ENCODE peak calls at places on chromosome 19, in four cellular contexts. I is ovary, X is suprapubic skin, R is tibial nerve. M is an unnamed sample. For H3K4me1, the result is how much of the 10 kb centered on the place peaks cover.

GRCh38 chr19:58492265-58492664 is 16.1 kb downstream of the ZNF446 start:
- DNase-seq in I (no peak), X (no peak), R (no peak), M (no peak)

GRCh38 chr19:7904074-7905020 is 670 bp downstream of the MAP2K7 start:
- DNase-seq in I (peak), X (peak), R (no peak), M (peak)

GRCh38 chr19:52923782-52924593 is 760 bp upstream of the ZNF888 start:
- DNase-seq in I (no peak), X (peak), R (peak), M (peak)

GRCh38 chr19:8575467-8575997 is 1.7 kb downstream of the MYO1F start:
- DNase-seq in I (no peak), X (no peak), R (no peak), M (peak)

GRCh38 chr19:13103585-13103923 is 896 bp upstream of the LYL1 start:
- DNase-seq in I (no peak), X (no peak), R (no peak), M (no peak)

GRCh38 chr19:5141278-5141925 is 172.5 kb downstream of the KDM4B start:
- DNase-seq in I (no peak), X (no peak), R (no peak), M (no peak)

GRCh38 chr19:21848706-21849105 is 12.7 kb upstream of the ZNF43 start:
- DNase-seq in I (no peak), X (no peak), R (no peak), M (no peak)

GRCh38 chr19:12701596-12702282 is 5.3 kb upstream of the FBXW9 start:
- DNase-seq in I (no peak), X (peak), R (no peak), M (no peak)

GRCh38 chr19:7917292-7918061 is 2.7 kb upstream of the SNAPC2 start:
- DNase-seq in I (peak), X (no peak), R (no peak), M (peak)

GRCh38 chr19:33476151-33476707 is 45.4 kb downstream of the PEPD start:
- DNase-seq in I (peak), X (no peak), R (no peak), M (no peak)

GRCh38 chr19:35592226-35592625 is 6.3 kb downstream of the PMIS2 start:
- DNase-seq in I (no peak), X (no peak), R (no peak), M (no peak)

GRCh38 chr19:43704002-43704705 is 11.7 kb upstream of the IRGC start:
- DNase-seq in I (no peak), X (no peak), R (no peak), M (peak)

GRCh38 chr19:45355402-45355801 is 14.9 kb downstream of the KLC3 start:
- DNase-seq in I (no peak), X (no peak), R (no peak), M (no peak)

GRCh38 chr19:45355910-45356309 is 14.5 kb downstream of the ERCC2 start:
- DNase-seq in I (no peak), X (no peak), R (no peak), M (no peak)

GRCh38 chr19:45356760-45357444 is 13.5 kb downstream of the ERCC2 start:
- DNase-seq in I (no peak), X (no peak), R (no peak), M (no peak)

GRCh38 chr19:45358213-45358792 is 12.1 kb downstream of the ERCC2 start:
- DNase-seq in I (no peak), X (no peak), R (no peak), M (no peak)

DNA sequence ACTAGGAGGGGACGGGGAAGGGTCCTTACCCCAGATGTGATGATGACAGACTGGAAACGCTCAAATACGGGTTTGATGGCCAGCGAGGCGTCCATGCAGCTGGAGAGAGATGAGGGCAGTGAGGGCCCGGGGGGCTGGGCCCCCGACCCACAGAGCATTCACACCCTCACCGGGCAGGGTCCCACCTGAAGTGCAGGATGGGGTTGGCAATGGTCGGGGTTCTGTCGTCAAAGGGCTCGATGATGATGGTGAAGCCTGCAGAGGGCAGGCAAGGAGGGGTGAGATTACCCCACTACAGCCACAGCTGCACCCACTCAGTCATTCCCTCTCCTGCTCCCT is 13.0 kb downstream of the ERCC2 start:
- DNase-seq in I (no peak), X (no peak), R (no peak), M (no peak)
- H3K4me3 ChIP-seq in I (no peak), X (no peak), R (no peak), M (no peak)

GRCh38 chr19:47093841-47094240 is 19.7 kb downstream of the ZC3H4 start:
- DNase-seq in I (no peak), X (no peak), R (no peak), M (no peak)

GRCh38 chr19:47094557-47095517 is 18.7 kb downstream of the ZC3H4 start:
- DNase-seq in I (no peak), X (no peak), R (no peak), M (peak)

GRCh38 chr19:47097396-47098217 is 16.0 kb downstream of the ZC3H4 start:
- DNase-seq in I (no peak), X (peak), R (peak), M (peak)

GRCh38 chr19:47096721-47097120 is 16.9 kb downstream of the ZC3H4 start:
- DNase-seq in I (no peak), X (no peak), R (no peak), M (peak)

GRCh38 chr19:47095707-47096704 is 17.6 kb downstream of the ZC3H4 start:
- DNase-seq in I (no peak), X (peak), R (no peak), M (peak)
- TF ChIP-seq EP300 in I (no peak), X (no peak), R (peak), M (peak)

GRCh38 chr19:18264428-18264827 is 9.8 kb downstream of the IQCN start:
- DNase-seq in I (peak), X (no peak), R (no peak), M (no peak)
- H3K4me1 ChIP-seq in I (under half), X (under half), R (under half), M (under half)

GRCh38 chr19:2976609-2977000 is 759 bp upstream of the TLE6 start:
- DNase-seq in I (no peak), X (no peak), R (no peak), M (no peak)
- H3K4me3 ChIP-seq in I (peak), X (peak), R (peak), M (peak)

GRCh38 chr19:41869374-41869955 is 7.6 kb upstream of the CD79A start:
- DNase-seq in I (no peak), X (no peak), R (no peak), M (no peak)
- TF ChIP-seq EP300 in I (no peak), X (no peak), R (no peak), M (no peak)

DNA sequence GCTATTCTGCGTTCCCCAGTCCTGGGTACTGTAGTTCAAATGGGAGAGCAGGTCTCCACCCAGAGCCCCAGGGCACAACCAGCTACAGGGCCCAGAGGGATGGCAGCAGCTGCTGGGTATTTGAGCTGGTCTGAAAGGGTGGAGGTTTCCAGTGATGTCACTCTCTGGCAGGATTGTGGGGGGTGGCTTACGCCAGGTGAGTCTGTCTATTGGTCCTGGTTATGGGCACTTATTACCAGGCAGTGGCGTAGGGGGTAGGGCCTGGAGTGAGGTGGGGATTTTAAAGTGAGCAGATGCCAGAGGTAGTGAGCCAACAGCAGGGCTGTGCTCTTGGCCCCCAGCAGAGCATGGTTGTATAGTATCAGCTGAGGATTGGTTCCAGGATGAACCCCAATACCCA is 6.2 kb downstream of the RPS19 start:
- DNase-seq in I (no peak), X (peak), R (no peak), M (no peak)
- H3K4me1 ChIP-seq in I (under half), X (half or more), R (half or more), M (half or more)

DNA sequence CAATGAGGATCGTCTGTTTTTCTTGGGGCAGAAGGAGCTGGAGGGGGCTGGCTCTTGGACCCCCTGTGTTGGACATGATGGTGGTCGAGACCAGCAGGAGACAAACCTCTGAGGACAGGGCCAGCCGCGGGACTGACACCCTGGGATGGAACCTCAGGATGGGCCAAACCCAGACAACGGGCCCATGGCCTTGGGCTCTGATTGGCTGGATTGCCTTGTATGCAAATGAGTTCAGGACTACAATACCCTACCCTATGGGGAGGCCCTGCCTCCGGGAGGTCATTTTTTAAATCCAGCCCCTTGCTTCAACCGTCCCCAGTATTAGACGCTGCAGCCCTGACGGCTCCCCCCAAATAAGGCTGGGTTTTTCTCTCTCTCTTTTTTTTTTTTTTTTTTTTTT is 22.0 kb downstream of the SLC5A5 start:
- DNase-seq in I (no peak), X (no peak), R (no peak), M (no peak)
- H3K4me3 ChIP-seq in I (no peak), X (no peak), R (no peak), M (no peak)

GRCh38 chr19:1905071-1905862 is at the start of the genes ADAT3 and SCAMP4:
- DNase-seq in I (peak), X (peak), R (peak), M (peak)
- TF ChIP-seq EP300 in I (no peak), X (no peak), R (peak), M (no peak)

DNA sequence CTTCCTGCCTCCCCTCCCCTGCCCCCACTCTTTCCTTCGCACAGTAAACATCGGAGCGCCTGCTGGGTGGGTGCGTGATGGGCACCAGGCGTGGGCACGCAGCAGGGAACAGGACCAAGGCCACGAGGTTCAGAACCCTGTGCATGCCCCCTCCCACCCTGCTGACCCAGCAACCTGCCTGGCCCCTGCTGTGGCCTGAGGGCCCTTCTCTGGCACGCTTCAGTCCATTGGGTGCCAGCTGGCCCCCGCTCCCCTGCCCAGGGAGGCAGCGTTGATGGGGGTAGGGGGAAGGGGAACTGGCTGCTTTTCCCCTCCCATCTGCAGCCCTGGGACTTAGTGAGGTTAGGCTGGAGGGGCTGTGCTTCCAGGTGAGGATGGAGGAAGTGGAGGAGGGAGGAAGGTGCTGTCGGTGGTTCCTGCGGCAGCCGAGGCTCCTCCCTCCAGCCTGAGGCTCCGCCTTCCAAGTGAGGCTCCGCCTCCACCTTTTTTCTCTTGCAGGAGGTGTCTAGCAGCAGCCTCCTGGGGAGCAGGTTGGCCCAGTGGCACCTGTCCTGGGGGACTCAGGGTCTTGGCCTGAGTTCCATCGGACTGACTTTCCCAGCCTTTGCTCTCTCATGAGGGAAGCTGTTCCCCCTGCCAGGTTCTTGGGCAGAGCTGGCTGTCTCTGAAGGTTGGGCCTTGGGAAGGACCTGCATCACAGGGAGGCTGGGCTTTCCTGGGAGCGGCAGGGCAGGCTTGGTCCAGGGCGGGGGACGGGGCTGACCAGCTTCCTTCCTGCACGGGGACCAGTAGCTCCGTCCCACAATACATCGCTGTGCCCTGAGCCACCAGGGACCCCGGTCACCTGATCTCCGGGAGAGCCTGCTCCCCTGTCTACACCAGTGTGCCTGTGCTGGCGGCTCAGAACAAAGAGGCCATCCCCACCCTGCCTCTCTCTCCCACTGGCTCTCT is 7.3 kb downstream of the PIAS4 start:
- DNase-seq in I (peak), X (peak), R (no peak), M (no peak)
- H3K4me1 ChIP-seq in I (under half), X (under half), R (half or more), M (half or more)